ENCODE peak calls at places on chromosomes 13 and 19, in ten cellular contexts. R is IMR-90, U is tibial nerve, X is uterus, F is stomach, W is breast epithelium, O is ovary, G is esophagus squamous epithelium, E is heart left ventricle, I is adrenal gland. V is an unnamed sample.
A peak's percentile ranks its signal among the peaks of the same experiment; 100 is the strongest.

GRCh38 chr13:94813920-94814500 is 101.7 kb upstream of the SOX21 start:
- DNase-seq in R (no peak), U (no peak), X (no peak), F (no peak), W (no peak), O (no peak), G (no peak), E (no peak), I (no peak), V (no peak)

GRCh38 chr13:31023126-31023525 is 90.7 kb downstream of the TEX26 start:
- DNase-seq in R (no peak), U (no peak), X (no peak), F (no peak), W (no peak), O (no peak), G (no peak), E (no peak), I (no peak), V (no peak)

GRCh38 chr19:19179548-19180441 is 9.7 kb upstream of the MEF2B start:
- DNase-seq in R (no peak), U (no peak), X (no peak), F (no peak), W (no peak), O (no peak), G (no peak), E (no peak), I (no peak), V (no peak)

GRCh38 chr19:34259367-34259865 is 5.1 kb downstream of the GARRE1 start:
- DNase-seq in R (peak; percentile 45), U (no peak), X (no peak), F (no peak), W (no peak), O (no peak), G (no peak), E (no peak), I (no peak), V (no peak)

GRCh38 chr13:77048592-77048991 is 21.6 kb upstream of the FBXL3 start:
- DNase-seq in R (no peak), U (no peak), X (no peak), F (no peak), W (no peak), O (no peak), G (no peak), E (no peak), I (no peak), V (no peak)

GRCh38 chr19:47322048-47322447 is 9.9 kb upstream of the C5AR2 start:
- DNase-seq in R (no peak), U (no peak), X (no peak), F (no peak), W (no peak), O (no peak), G (no peak), E (no peak), I (no peak), V (no peak)

GRCh38 chr19:40370997-40371801 is 18.8 kb downstream of the HIPK4 start:
- DNase-seq in R (no peak), U (no peak), X (no peak), F (no peak), W (no peak), O (no peak), G (no peak), E (no peak), I (no peak), V (no peak)

GRCh38 chr13:54078271-54078670 is 1049.7 kb downstream of the OLFM4 start:
- DNase-seq in R (no peak), U (no peak), X (no peak), F (no peak), W (no peak), O (no peak), G (no peak), E (no peak), I (no peak), V (no peak)

GRCh38 chr13:97030705-97031452 is 36.6 kb upstream of the OXGR1 start:
- DNase-seq in R (peak; percentile 61), U (no peak), X (no peak), F (no peak), W (no peak), O (no peak), G (no peak), E (no peak), I (no peak), V (no peak)

GRCh38 chr19:2477141-2477710 is 1.3 kb downstream of the GADD45B start:
- DNase-seq in R (peak; percentile 34), U (no peak), X (peak; percentile 45), F (peak; percentile 68), W (peak; percentile 64), O (no peak), G (no peak), E (peak; percentile 66), I (peak; percentile 50), V (peak; percentile 90)

GRCh38 chr19:30087381-30088138 is 145.5 kb downstream of the URI1 start:
- DNase-seq in R (no peak), U (no peak), X (no peak), F (no peak), W (no peak), O (no peak), G (no peak), E (no peak), I (no peak), V (no peak)

GRCh38 chr13:53001444-53001843 is 27.2 kb upstream of the OLFM4 start:
- DNase-seq in R (no peak), U (no peak), X (no peak), F (no peak), W (no peak), O (no peak), G (no peak), E (no peak), I (no peak), V (no peak)

GRCh38 chr19:2887391-2887914 is 13.3 kb upstream of the ZNF57 start:
- DNase-seq in R (peak; percentile 61), U (no peak), X (no peak), F (no peak), W (no peak), O (no peak), G (no peak), E (no peak), I (no peak), V (no peak)

GRCh38 chr13:65679240-65679639 is 1550.9 kb downstream of the PCDH9 start:
- DNase-seq in R (peak; percentile 54), U (no peak), X (no peak), F (no peak), W (no peak), O (no peak), G (no peak), E (no peak), I (no peak), V (no peak)

GRCh38 chr19:9535934-9536333 is 2.5 kb downstream of the ZNF426 start:
- DNase-seq in R (no peak), U (no peak), X (no peak), F (no peak), W (no peak), O (no peak), G (no peak), E (no peak), I (no peak), V (no peak)

GRCh38 chr13:26222523-26223046 is 471 bp upstream of the RNF6 start:
- DNase-seq in R (no peak), U (no peak), X (no peak), F (no peak), W (no peak), O (no peak), G (no peak), E (no peak), I (no peak), V (no peak)

GRCh38 chr19:8132858-8133458 is 16.4 kb downstream of the FBN3 start:
- DNase-seq in R (no peak), U (no peak), X (no peak), F (no peak), W (no peak), O (no peak), G (no peak), E (no peak), I (no peak), V (no peak)

GRCh38 chr13:105213512-105213911 is 1322.0 kb downstream of the EFNB2 start:
- DNase-seq in R (no peak), U (no peak), X (no peak), F (no peak), W (no peak), O (no peak), G (no peak), E (no peak), I (no peak), V (no peak)
- TF ChIP-seq POLR2A in R (no peak), U (no peak), X (no peak), F (no peak), W (no peak), O (no peak), G (no peak), E (no peak), I (no peak), V (no peak)

GRCh38 chr19:43759515-43759914 is 4.8 kb upstream of the SMG9 start:
- DNase-seq in R (peak; percentile 55), U (no peak), X (no peak), F (no peak), W (no peak), O (no peak), G (no peak), E (no peak), I (no peak), V (no peak)
- TF ChIP-seq CTCF in R (peak; percentile 49), U (no peak), X (no peak), F (no peak), W (peak; percentile 55), O (no peak), G (no peak), E (no peak), I (peak; percentile 44), V (no peak)

GRCh38 chr13:98406475-98406874 is 170.4 kb downstream of the STK24 start:
- DNase-seq in R (no peak), U (no peak), X (no peak), F (no peak), W (no peak), O (no peak), G (no peak), E (no peak), I (no peak), V (no peak)
- H3K4me3 ChIP-seq in R (no peak overlapping the region), U (no peak overlapping the region), X (no peak overlapping the region), F (no peak overlapping the region), W (no peak overlapping the region), O (no peak overlapping the region), G (no peak overlapping the region), E (no peak overlapping the region), I (no peak overlapping the region), V (no peak overlapping the region)

GRCh38 chr19:11091343-11092153 is 2.3 kb downstream of the LDLR start:
- DNase-seq in R (peak; percentile 90), U (peak; percentile 30), X (peak; percentile 71), F (peak; percentile 67), W (peak; percentile 77), O (no peak), G (no peak), E (peak; percentile 57), I (peak; percentile 46), V (peak; percentile 81)

GRCh38 chr19:11092181-11092538 is 2.9 kb downstream of the LDLR start:
- DNase-seq in R (peak; percentile 74), U (no peak), X (no peak), F (no peak), W (no peak), O (no peak), G (no peak), E (no peak), I (no peak), V (no peak)

GRCh38 chr19:11088508-11089253 is 582 bp upstream of the LDLR start:
- DNase-seq in R (no peak), U (peak; percentile 38), X (no peak), F (no peak), W (no peak), O (peak; percentile 70), G (no peak), E (no peak), I (no peak), V (no peak)

GRCh38 chr19:11089254-11090013 is at the start of gene LDLR:
- DNase-seq in R (peak; percentile 90), U (peak; percentile 76), X (peak; percentile 78), F (peak; percentile 85), W (peak; percentile 87), O (peak; percentile 88), G (no peak), E (peak; percentile 83), I (peak; percentile 91), V (peak; percentile 82)

GRCh38 chr19:11090264-11091032 is 1.2 kb downstream of the LDLR start:
- DNase-seq in R (peak; percentile 92), U (peak; percentile 98), X (peak; percentile 97), F (peak; percentile 99), W (peak; percentile 99), O (peak; percentile 98), G (peak; percentile 88), E (peak; percentile 99), I (peak; percentile 96), V (peak; percentile 100)
- TF ChIP-seq POLR2A in R (peak; percentile 88), U (peak; percentile 97), X (peak; percentile 99), F (no peak), W (peak; percentile 94), O (peak; percentile 89), G (peak; percentile 94), E (no peak), I (peak; percentile 83), V (peak; percentile 52)